ENCODE peak calls at places on chromosomes 13 and 19, in nine cellular contexts. D, F, Z, I, E, Q, O, B and J are unnamed samples.

GRCh38 chr19:33998739-33999345 is 173.5 kb upstream of the LSM14A start:
- DNase-seq in B (no peak), D (no peak), F (no peak), Z (no peak), Q (no peak), E (no peak), I (no peak), O (no peak), J (no peak)

GRCh38 chr19:571127-571974 is 1.0 kb upstream of the BSG start:
- DNase-seq in D (peak), I (no peak), O (no peak), E (peak), Z (peak), B (peak), Q (peak), F (peak), J (peak)

GRCh38 chr13:103663996-103664395 is 597.8 kb upstream of the SLC10A2 start:
- DNase-seq in E (no peak), Z (no peak), O (no peak), Q (no peak), I (no peak), D (peak), F (no peak), B (no peak), J (no peak)

GRCh38 chr13:102781591-102781990 is 8.0 kb upstream of the TEX30 start:
- DNase-seq in D (no peak), O (no peak), F (no peak), B (no peak), I (no peak), Q (no peak), Z (no peak), E (no peak), J (no peak)

GRCh38 chr19:11261902-11262839 is at the start of gene DOCK6:
- DNase-seq in E (peak), O (no peak), I (no peak), F (peak), D (peak), Z (peak), Q (no peak), B (no peak), J (peak)

GRCh38 chr13:31421756-31422155 is 222.0 kb downstream of the B3GLCT start:
- DNase-seq in O (no peak), D (no peak), Z (no peak), Q (no peak), F (no peak), I (no peak), E (no peak), B (no peak), J (no peak)

GRCh38 chr19:7607212-7607873 is 11.7 kb downstream of the CAMSAP3 start:
- DNase-seq in E (no peak), B (no peak), Z (no peak), Q (no peak), I (no peak), F (no peak), D (no peak), O (no peak), J (no peak)

GRCh38 chr13:50800091-50800739 is 43.3 kb downstream of the DLEU7 start:
- DNase-seq in O (no peak), Z (no peak), Q (no peak), D (no peak), I (no peak), B (no peak), E (no peak), F (no peak), J (no peak)

GRCh38 chr19:48490980-48491792 is 20.4 kb downstream of the LMTK3 start:
- DNase-seq in O (no peak), I (no peak), E (peak), B (no peak), Z (peak), F (no peak), D (peak), Q (no peak), J (peak)